ENCODE peak calls at places on chromosomes 5 and 9, in ten cellular contexts. G is left colon, O is T-helper 2 cell, K is KBM-7, W is iris pigment epithelial cell, M is NCI-H1417 treated with DMSO at 0.1 percent for 48 hours, S is tibial nerve, T is gastrocnemius medialis, L is endodermal cell, I is caudate nucleus. R is an unnamed sample.

GRCh38 chr5:97986069-97986468 is 787.4 kb upstream of the RGMB start:
- DNase-seq in G (no peak), O (no peak), K (no peak), W (peak), M (no peak), S (no peak), T (no peak), L (peak), I (no peak), R (no peak)

GRCh38 chr5:125160787-125161502 is 414.5 kb upstream of the ZNF608 start:
- DNase-seq in G (no peak), O (no peak), K (no peak), W (peak), M (no peak), S (no peak), T (no peak), L (peak), I (no peak), R (no peak)

GRCh38 chr5:79109527-79110492 is 1.8 kb upstream of the BHMT start:
- DNase-seq in G (no peak), O (no peak), K (peak), W (no peak), M (no peak), S (no peak), T (no peak), L (peak), I (no peak), R (peak)

GRCh38 chr5:143066556-143067281 is 296.5 kb downstream of the ARHGAP26 start:
- DNase-seq in G (peak), O (peak), K (no peak), W (peak), M (no peak), S (no peak), T (peak), L (no peak), I (no peak), R (peak)

GRCh38 chr5:122586351-122586750 is 188.5 kb upstream of the SNX2 start:
- DNase-seq in G (no peak), O (no peak), K (no peak), W (peak), M (no peak), S (no peak), T (no peak), L (no peak), I (no peak), R (no peak)

GRCh38 chr9:96854877-96855273 is 561 bp upstream of the ZNF782 start:
- DNase-seq in G (no peak), O (no peak), K (no peak), W (no peak), M (no peak), S (no peak), T (no peak), L (peak), I (no peak), R (no peak)

GRCh38 chr5:31556461-31556860 is 24.4 kb downstream of the C5orf22 start:
- DNase-seq in G (no peak), O (no peak), K (no peak), W (no peak), M (no peak), S (no peak), T (no peak), L (no peak), I (no peak), R (no peak)

GRCh38 chr5:109413463-109413862 is 3.7 kb upstream of the PJA2 start:
- DNase-seq in G (peak), O (no peak), K (peak), W (peak), M (peak), S (no peak), T (no peak), L (peak), I (no peak), R (no peak)

GRCh38 chr9:3997492-3997891 is 302.4 kb downstream of the GLIS3 start:
- DNase-seq in G (no peak), O (no peak), K (no peak), W (no peak), M (no peak), S (no peak), T (no peak), L (no peak), I (no peak), R (no peak)

GRCh38 chr9:14924821-14925220 is 14.6 kb upstream of the FREM1 start:
- DNase-seq in G (no peak), O (no peak), K (no peak), W (peak), M (no peak), S (no peak), T (no peak), L (no peak), I (no peak), R (no peak)

GRCh38 chr5:103910002-103910401 is 347.4 kb upstream of the NUDT12 start:
- DNase-seq in G (no peak), O (no peak), K (no peak), W (peak), M (no peak), S (no peak), T (no peak), L (no peak), I (no peak), R (no peak)

GRCh38 chr5:91381774-91382492 is 1.2 kb downstream of the ARRDC3 start:
- DNase-seq in G (peak), O (peak), K (peak), W (peak), M (no peak), S (peak), T (peak), L (peak), I (peak), R (peak)

GRCh38 chr5:53322257-53322656 is 158.2 kb upstream of the FST start:
- DNase-seq in G (no peak), O (no peak), K (no peak), W (peak), M (no peak), S (no peak), T (no peak), L (no peak), I (no peak), R (no peak)

GRCh38 chr9:20620658-20621552 is 1.4 kb downstream of the MLLT3 start:
- DNase-seq in G (peak), O (peak), K (peak), W (peak), M (no peak), S (no peak), T (peak), L (peak), I (no peak), R (peak)

GRCh38 chr9:136994885-136995224 is 1.5 kb downstream of the CLIC3 start:
- DNase-seq in G (no peak), O (no peak), K (no peak), W (no peak), M (no peak), S (no peak), T (no peak), L (no peak), I (no peak), R (no peak)

GRCh38 chr5:89064054-89064453 is 181.1 kb upstream of the MEF2C start:
- DNase-seq in G (no peak), O (no peak), K (no peak), W (no peak), M (no peak), S (no peak), T (no peak), L (no peak), I (no peak), R (no peak)

GRCh38 chr5:148776780-148777179 is 49.6 kb upstream of the ADRB2 start:
- DNase-seq in G (no peak), O (no peak), K (no peak), W (peak), M (no peak), S (no peak), T (no peak), L (no peak), I (no peak), R (no peak)

GRCh38 chr5:55154893-55155292 is 5.1 kb upstream of the GPX8 start:
- DNase-seq in G (no peak), O (no peak), K (no peak), W (peak), M (no peak), S (no peak), T (no peak), L (no peak), I (no peak), R (no peak)

GRCh38 chr9:83933804-83934203 is 12.6 kb upstream of the KIF27 start:
- DNase-seq in G (no peak), O (no peak), K (no peak), W (peak), M (no peak), S (no peak), T (no peak), L (no peak), I (no peak), R (no peak)

GRCh38 chr5:147451125-147451524 is 58.7 kb downstream of the DPYSL3 start:
- DNase-seq in G (no peak), O (no peak), K (no peak), W (no peak), M (no peak), S (no peak), T (no peak), L (no peak), I (no peak), R (no peak)

R was measured in naive B cell.